ENCODE peak calls at places on chromosomes 16 and 17, in six cellular contexts. A is GM12892, M is fibroblast of lung, S is EH, Z is HuH-7, U is Calu3. O is an unnamed sample.

GRCh38 chr16:27720731-27721547 is 171.0 kb downstream of the KATNIP start:
- DNase-seq in U (no peak), Z (no peak), A (no peak), M (no peak), S (no peak), O (no peak)

GRCh38 chr17:73899839-73900238 is 255.6 kb upstream of the SDK2 start:
- DNase-seq in U (no peak), A (no peak), M (no peak), S (no peak), Z (no peak), O (no peak)

GRCh38 chr17:35788504-35788998 is 6.9 kb downstream of the MMP28 start:
- DNase-seq in A (no peak), U (no peak), M (peak), S (peak), Z (no peak), O (no peak)

GRCh38 chr17:69232650-69233049 is 4.0 kb upstream of the ABCA10 start:
- DNase-seq in S (no peak), Z (no peak), A (no peak), M (no peak), U (no peak), O (no peak)

GRCh38 chr17:2697611-2698162 is 13.9 kb downstream of the CLUH start:
- DNase-seq in S (no peak), U (no peak), A (peak), Z (no peak), M (no peak), O (peak)

GRCh38 chr16:67542464-67542863 is 13.8 kb downstream of the RIPOR1 start:
- DNase-seq in Z (peak), S (peak), U (peak), A (peak), M (peak), O (peak)

GRCh38 chr16:57810197-57811024 is 8.1 kb upstream of the KIFC3 start:
- DNase-seq in S (peak), U (peak), Z (peak), A (peak), M (peak), O (peak)

GRCh38 chr17:1107777-1108559 is 71.8 kb downstream of the ABR start:
- DNase-seq in U (no peak), M (no peak), A (no peak), S (peak), Z (no peak), O (no peak)